ENCODE peak calls at places on chromosome 6, in four cellular contexts. T, Y, Z and X are unnamed samples.

GRCh38 chr6:140051521-140052455 is 677.3 kb upstream of the CITED2 start:
- DNase-seq in T (no peak), Y (no peak), Z (peak), X (no peak)

GRCh38 chr6:107941627-107942026 is 16.4 kb downstream of the SEC63 start:
- DNase-seq in T (no peak), Y (no peak), Z (no peak), X (no peak)

GRCh38 chr6:150175611-150176151 is 32.8 kb downstream of the PPP1R14C start:
- DNase-seq in T (no peak), Y (peak), Z (no peak), X (no peak)

GRCh38 chr6:136113736-136114173 is 136.4 kb downstream of the MTFR2 start:
- DNase-seq in T (no peak), Y (peak), Z (peak), X (no peak)

GRCh38 chr6:56956481-56956880 is 1.6 kb downstream of the BEND6 start:
- DNase-seq in T (no peak), Y (no peak), Z (no peak), X (no peak)

GRCh38 chr6:67629268-67629667 is 1005.8 kb upstream of the ADGRB3 start:
- DNase-seq in T (no peak), Y (no peak), Z (no peak), X (no peak)

GRCh38 chr6:16130932-16131387 is 2.1 kb downstream of the MYLIP start:
- DNase-seq in T (peak), Y (no peak), Z (peak), X (peak)

GRCh38 chr6:81801489-81801888 is 49.0 kb upstream of the TENT5A start:
- DNase-seq in T (no peak), Y (no peak), Z (no peak), X (no peak)

GRCh38 chr6:85069577-85069976 is 305.2 kb upstream of the TBX18 start:
- DNase-seq in T (no peak), Y (no peak), Z (no peak), X (no peak)

GRCh38 chr6:53410508-53411258 is 61.9 kb upstream of the ELOVL5 start:
- DNase-seq in T (peak), Y (no peak), Z (peak), X (peak)

GRCh38 chr6:20564269-20564668 is 30.0 kb downstream of the CDKAL1 start:
- DNase-seq in T (no peak), Y (no peak), Z (peak), X (no peak)

GRCh38 chr6:28940294-28940858 is 16.6 kb upstream of the TRIM27 start:
- DNase-seq in T (peak), Y (no peak), Z (peak), X (peak)

GRCh38 chr6:65398851-65399250 is 308.2 kb downstream of the EYS start:
- DNase-seq in T (no peak), Y (no peak), Z (no peak), X (no peak)

GRCh38 chr6:170372380-170373325 is 66.1 kb downstream of the FAM120B start:
- DNase-seq in T (no peak), Y (no peak), Z (no peak), X (no peak)

GRCh38 chr6:36858407-36858981 is 16.1 kb downstream of the PPIL1 start:
- DNase-seq in T (no peak), Y (no peak), Z (no peak), X (no peak)

GRCh38 chr6:123016431-123017110 is 20.5 kb downstream of the CLVS2 start:
- DNase-seq in T (no peak), Y (no peak), Z (no peak), X (no peak)

GRCh38 chr6:83536034-83536646 is 23.8 kb downstream of the PRSS35 start:
- DNase-seq in T (peak), Y (no peak), Z (peak), X (peak)